ENCODE peak calls at places on chromosomes 12 and 14, in ten cellular contexts. K is kidney glomerular epithelial cell; M is activated CD4-positive, alpha-beta T cell treated with anti-CD3 and anti-CD28 coated beads, Interleukin-2, amount 50 U/mL, for 4 hours; Z is activated T-cell treated with anti-CD3 and anti-CD28 coated beads, Interleukin-2, amount 50 U/mL, for 72 hours; U is WTC11; Y is A549; A is type B pancreatic cell; X is substantia nigra; F is left ventricle myocardium inferior; I is Caki2. D is an unnamed sample.

GRCh38 chr12:52360663-52361271 is 6.5 kb downstream of the KRT85 start:
- DNase-seq in M (no peak), Y (no peak), Z (no peak), X (no peak), K (no peak), A (no peak), F (no peak), U (no peak), I (no peak), D (no peak)

GRCh38 chr12:107484941-107485340 is 200.7 kb upstream of the PWP1 start:
- DNase-seq in M (no peak), Z (no peak), I (no peak), K (no peak), F (no peak), A (no peak), U (no peak), Y (no peak), X (no peak), D (no peak)

GRCh38 chr12:64006211-64006610 is 161.7 kb downstream of the SRGAP1 start:
- DNase-seq in Z (no peak), U (no peak), X (no peak), F (no peak), M (no peak), K (peak), Y (no peak), A (no peak), I (peak), D (no peak)

GRCh38 chr14:104724407-104724980 is 465 bp downstream of the ADSS1 start:
- DNase-seq in Y (peak), M (peak), I (peak), X (no peak), F (peak), Z (peak), A (no peak), U (no peak), K (peak), D (no peak)

GRCh38 chr12:132547207-132547740 is 57.3 kb downstream of the FBRSL1 start:
- DNase-seq in K (no peak), U (no peak), Y (no peak), A (no peak), I (no peak), F (no peak), Z (no peak), X (no peak), M (no peak), D (no peak)

GRCh38 chr12:94977766-94978468 is 25.6 kb downstream of the NDUFA12 start:
- DNase-seq in F (no peak), X (no peak), M (no peak), Z (no peak), Y (no peak), I (no peak), A (no peak), U (no peak), K (no peak), D (no peak)

GRCh38 chr12:42410345-42410744 is 84.4 kb downstream of the PPHLN1 start:
- DNase-seq in K (peak), I (peak), F (no peak), Z (no peak), A (no peak), M (no peak), X (no peak), U (no peak), Y (no peak), D (no peak)

GRCh38 chr14:68495101-68495637 is 297.7 kb downstream of the ZFP36L1 start:
- DNase-seq in F (no peak), K (no peak), M (no peak), Y (no peak), Z (no peak), I (no peak), X (no peak), A (no peak), U (no peak), D (no peak)

GRCh38 chr12:31431721-31432120 is 105.8 kb upstream of the SINHCAF start:
- DNase-seq in K (peak), X (no peak), M (no peak), Y (no peak), A (peak), I (no peak), U (no peak), F (no peak), Z (no peak), D (no peak)

GRCh38 chr14:31024577-31025334 is 693 bp upstream of the AP4S1 start:
- DNase-seq in I (no peak), X (no peak), K (peak), Z (no peak), F (no peak), M (no peak), A (no peak), U (no peak), Y (no peak), D (no peak)

GRCh38 chr12:10960260-10960659 is 21.2 kb upstream of the TAS2R14 start:
- DNase-seq in K (no peak), X (no peak), F (no peak), A (no peak), Y (no peak), U (no peak), M (no peak), I (no peak), Z (no peak), D (no peak)

GRCh38 chr12:119869720-119870119 is 7.4 kb downstream of the CIT start:
- DNase-seq in I (peak), F (no peak), Z (no peak), X (no peak), K (no peak), A (no peak), U (no peak), M (no peak), Y (peak), D (no peak)

GRCh38 chr14:27642251-27642866 is 1044.5 kb upstream of the NOVA1 start:
- DNase-seq in X (no peak), M (no peak), F (no peak), U (no peak), K (no peak), Y (no peak), Z (no peak), I (no peak), A (no peak), D (no peak)

GRCh38 chr14:78016532-78016931 is 153.6 kb upstream of the NRXN3 start:
- DNase-seq in A (no peak), X (no peak), U (no peak), K (peak), M (no peak), F (no peak), Y (no peak), Z (no peak), I (peak), D (no peak)

GRCh38 chr14:35747379-35747778 is 61.7 kb downstream of the RALGAPA1 start:
- DNase-seq in I (peak), Y (no peak), U (no peak), X (no peak), Z (no peak), M (no peak), F (no peak), K (peak), A (no peak), D (no peak)

GRCh38 chr14:100221419-100222218 is 17.3 kb upstream of the YY1 start:
- DNase-seq in Y (no peak), A (no peak), F (peak), K (peak), I (no peak), U (peak), X (no peak), M (peak), Z (peak), D (peak)

GRCh38 chr14:90184094-90184493 is 72.3 kb upstream of the PSMC1 start:
- DNase-seq in I (no peak), X (no peak), Z (no peak), A (no peak), U (no peak), K (no peak), M (no peak), F (no peak), Y (no peak), D (no peak)

GRCh38 chr14:85159726-85160125 is 370.2 kb upstream of the FLRT2 start:
- DNase-seq in M (no peak), Y (no peak), U (no peak), A (no peak), F (no peak), K (no peak), I (no peak), Z (no peak), X (no peak), D (no peak)

GRCh38 chr14:75566752-75567151 is 11.7 kb upstream of the FLVCR2 start:
- DNase-seq in F (no peak), A (no peak), Z (no peak), M (no peak), K (no peak), I (no peak), U (no peak), Y (no peak), X (no peak), D (no peak)

GRCh38 chr14:47917344-47917954 is 242.0 kb upstream of the MDGA2 start:
- DNase-seq in F (no peak), Z (no peak), Y (no peak), X (no peak), K (peak), I (peak), U (peak), A (no peak), M (no peak), D (no peak)

GRCh38 chr14:28754209-28754985 is 12.2 kb upstream of the FOXG1 start:
- DNase-seq in I (peak), F (no peak), Y (peak), A (no peak), U (peak), K (peak), X (no peak), M (no peak), Z (no peak), D (no peak)

GRCh38 chr14:69464829-69465228 is 19.7 kb upstream of the PLEKHD1 start:
- DNase-seq in Y (no peak), M (no peak), Z (no peak), I (peak), U (no peak), X (no peak), K (peak), A (no peak), F (no peak), D (no peak)

GRCh38 chr14:58048219-58048618 is 103.8 kb downstream of the ARMH4 start:
- DNase-seq in A (no peak), I (no peak), K (no peak), M (no peak), X (no peak), Z (no peak), Y (no peak), U (no peak), F (no peak), D (no peak)

GRCh38 chr14:101104485-101104884 is 201.0 kb upstream of the RTL1 start:
- DNase-seq in M (no peak), Y (no peak), Z (no peak), U (no peak), K (no peak), X (no peak), I (no peak), A (no peak), F (no peak), D (no peak)

GRCh38 chr12:65464930-65465329 is 186.4 kb downstream of the MSRB3 start:
- DNase-seq in F (no peak), I (no peak), A (no peak), Z (no peak), K (peak), Y (no peak), M (no peak), X (no peak), U (no peak), D (no peak)

GRCh38 chr12:49616533-49617219 is 6.7 kb upstream of the PRPF40B start:
- DNase-seq in Y (no peak), I (no peak), U (no peak), X (no peak), F (no peak), K (no peak), A (no peak), M (no peak), Z (no peak), D (no peak)

GRCh38 chr14:102982852-102983470 is 60.5 kb downstream of the AMN start:
- DNase-seq in K (no peak), A (no peak), M (no peak), Z (no peak), I (no peak), F (no peak), Y (peak), X (no peak), U (no peak), D (no peak)

GRCh38 chr14:53148612-53149202 is 4.4 kb downstream of the DDHD1 start:
- DNase-seq in Z (no peak), Y (no peak), I (no peak), A (no peak), K (no peak), M (no peak), X (no peak), U (no peak), F (no peak), D (no peak)

GRCh38 chr14:34078117-34078743 is 127.4 kb upstream of the EGLN3 start:
- DNase-seq in Y (peak), Z (no peak), A (no peak), U (no peak), M (no peak), K (no peak), I (no peak), X (no peak), F (no peak), D (no peak)

GRCh38 chr12:82174936-82175335 is 183.3 kb downstream of the CCDC59 start:
- DNase-seq in K (no peak), Z (no peak), I (no peak), X (no peak), U (no peak), F (no peak), Y (no peak), M (no peak), A (no peak), D (no peak)

GRCh38 chr12:113472191-113473190 is 820 bp upstream of the LHX5 start:
- DNase-seq in U (peak), M (no peak), I (no peak), Y (no peak), Z (no peak), A (no peak), F (no peak), X (no peak), K (no peak), D (no peak)

GRCh38 chr12:114735011-114735410 is 51.0 kb upstream of the TBX3 start:
- DNase-seq in M (no peak), K (no peak), A (no peak), U (no peak), I (no peak), F (no peak), X (no peak), Z (no peak), Y (no peak), D (no peak)

GRCh38 chr12:132118876-132119275 is 25.2 kb downstream of the DDX51 start:
- DNase-seq in F (no peak), I (no peak), X (no peak), Y (no peak), U (no peak), K (no peak), Z (no peak), A (no peak), M (no peak), D (no peak)

GRCh38 chr14:101082036-101082435 is 178.5 kb upstream of the RTL1 start:
- DNase-seq in I (no peak), K (no peak), A (peak), X (no peak), U (peak), Y (no peak), Z (no peak), F (no peak), M (no peak), D (no peak)

GRCh38 chr14:54447231-54447692 is 6.1 kb upstream of the CNIH1 start:
- DNase-seq in A (no peak), Y (peak), F (no peak), M (no peak), Z (no peak), U (no peak), X (no peak), I (no peak), K (no peak), D (no peak)

GRCh38 chr14:53947452-53948180 is 9.0 kb downstream of the BMP4 start:
- DNase-seq in F (no peak), Y (no peak), Z (no peak), I (no peak), X (no peak), A (no peak), K (no peak), M (no peak), U (no peak), D (no peak)